ENCODE peak calls at places on chromosomes 1 and 21, in five cellular contexts. One of them, this sample, is unnamed.

GRCh38 chr1:62037274-62037673 is 157.4 kb upstream of the L1TD1 start:
- DNase-seq in smooth muscle cell of the brain vasculature: no peak
- DNase-seq in mammary epithelial cell: no peak
- DNase-seq in kidney: no peak
- DNase-seq in activated T-cell treated with anti-CD3 and anti-CD28 coated beads, Interleukin-2, amount 50 U/mL, for 48 hours: no peak
- DNase-seq in this sample: no peak

GRCh38 chr1:34002810-34003209 is 138.9 kb downstream of the HMGB4 start:
- DNase-seq in smooth muscle cell of the brain vasculature: no peak
- DNase-seq in mammary epithelial cell: no peak
- DNase-seq in kidney: no peak
- DNase-seq in activated T-cell treated with anti-CD3 and anti-CD28 coated beads, Interleukin-2, amount 50 U/mL, for 48 hours: no peak
- DNase-seq in this sample: no peak

GRCh38 chr1:28882009-28882628 is 32.2 kb upstream of the EPB41 start:
- DNase-seq in smooth muscle cell of the brain vasculature: peak
- DNase-seq in mammary epithelial cell: peak
- DNase-seq in kidney: peak
- DNase-seq in activated T-cell treated with anti-CD3 and anti-CD28 coated beads, Interleukin-2, amount 50 U/mL, for 48 hours: peak
- DNase-seq in this sample: peak

GRCh38 chr21:25607812-25608737 is 794 bp upstream of the MRPL39 start:
- DNase-seq in smooth muscle cell of the brain vasculature: peak
- DNase-seq in mammary epithelial cell: peak
- DNase-seq in kidney: peak
- DNase-seq in activated T-cell treated with anti-CD3 and anti-CD28 coated beads, Interleukin-2, amount 50 U/mL, for 48 hours: peak
- DNase-seq in this sample: peak

GRCh38 chr1:167342846-167343245 is 122.2 kb downstream of the POU2F1 start:
- DNase-seq in smooth muscle cell of the brain vasculature: no peak
- DNase-seq in mammary epithelial cell: no peak
- DNase-seq in kidney: no peak
- DNase-seq in activated T-cell treated with anti-CD3 and anti-CD28 coated beads, Interleukin-2, amount 50 U/mL, for 48 hours: no peak
- DNase-seq in this sample: no peak

GRCh38 chr1:244713329-244713728 is 60.4 kb downstream of the DESI2 start:
- DNase-seq in smooth muscle cell of the brain vasculature: no peak
- DNase-seq in mammary epithelial cell: no peak
- DNase-seq in kidney: no peak
- DNase-seq in activated T-cell treated with anti-CD3 and anti-CD28 coated beads, Interleukin-2, amount 50 U/mL, for 48 hours: no peak
- DNase-seq in this sample: no peak

GRCh38 chr21:46599251-46599572 is 5.7 kb downstream of the S100B start:
- DNase-seq in smooth muscle cell of the brain vasculature: no peak
- DNase-seq in mammary epithelial cell: no peak
- DNase-seq in kidney: no peak
- DNase-seq in activated T-cell treated with anti-CD3 and anti-CD28 coated beads, Interleukin-2, amount 50 U/mL, for 48 hours: no peak
- DNase-seq in this sample: no peak

GRCh38 chr1:36248250-36248894 is 24.1 kb downstream of the THRAP3 start:
- DNase-seq in smooth muscle cell of the brain vasculature: no peak
- DNase-seq in mammary epithelial cell: peak
- DNase-seq in kidney: no peak
- DNase-seq in activated T-cell treated with anti-CD3 and anti-CD28 coated beads, Interleukin-2, amount 50 U/mL, for 48 hours: no peak
- DNase-seq in this sample: no peak

GRCh38 chr1:20551945-20552727 is at the start of gene FAM43B:
- DNase-seq in smooth muscle cell of the brain vasculature: no peak
- DNase-seq in mammary epithelial cell: no peak
- DNase-seq in kidney: peak
- DNase-seq in activated T-cell treated with anti-CD3 and anti-CD28 coated beads, Interleukin-2, amount 50 U/mL, for 48 hours: peak
- DNase-seq in this sample: peak

GRCh38 chr1:90957497-90957896 is 64.3 kb downstream of the ZNF644 start:
- DNase-seq in smooth muscle cell of the brain vasculature: no peak
- DNase-seq in mammary epithelial cell: no peak
- DNase-seq in kidney: no peak
- DNase-seq in activated T-cell treated with anti-CD3 and anti-CD28 coated beads, Interleukin-2, amount 50 U/mL, for 48 hours: no peak
- DNase-seq in this sample: no peak

GRCh38 chr1:147822292-147822691 is 61.9 kb upstream of the GJA5 start:
- DNase-seq in smooth muscle cell of the brain vasculature: no peak
- DNase-seq in mammary epithelial cell: no peak
- DNase-seq in kidney: no peak
- DNase-seq in activated T-cell treated with anti-CD3 and anti-CD28 coated beads, Interleukin-2, amount 50 U/mL, for 48 hours: no peak
- DNase-seq in this sample: no peak

GRCh38 chr1:98975113-98975512 is 29.5 kb downstream of the PLPPR5 start:
- DNase-seq in smooth muscle cell of the brain vasculature: no peak
- DNase-seq in mammary epithelial cell: peak
- DNase-seq in kidney: no peak
- DNase-seq in activated T-cell treated with anti-CD3 and anti-CD28 coated beads, Interleukin-2, amount 50 U/mL, for 48 hours: no peak
- DNase-seq in this sample: no peak

GRCh38 chr1:53334781-53335180 is 6.9 kb upstream of the LRP8 start:
- DNase-seq in smooth muscle cell of the brain vasculature: no peak
- DNase-seq in mammary epithelial cell: no peak
- DNase-seq in kidney: no peak
- DNase-seq in activated T-cell treated with anti-CD3 and anti-CD28 coated beads, Interleukin-2, amount 50 U/mL, for 48 hours: peak
- DNase-seq in this sample: no peak